ENCODE peak calls at places on chromosomes 7 and 10, in four cellular contexts. K is CD8-positive, alpha-beta T cell; Q is endothelial cell; P is ascending aorta. I is an unnamed sample.

GRCh38 chr7:46651070-46651469 is 730.0 kb upstream of the IGFBP3 start:
- DNase-seq in K (no peak), Q (no peak), P (no peak), I (no peak)

GRCh38 chr7:109844362-109844761 is 1246.6 kb upstream of the LRRN3 start:
- DNase-seq in K (no peak), Q (no peak), P (no peak), I (no peak)

GRCh38 chr10:102195301-102195870 is 30.7 kb upstream of the ELOVL3 start:
- DNase-seq in K (no peak), Q (no peak), P (no peak), I (no peak)

GRCh38 chr10:31278279-31278941 is 40.6 kb upstream of the ZEB1 start:
- DNase-seq in K (no peak), Q (no peak), P (no peak), I (no peak)

GRCh38 chr7:88967432-88967831 is 171.9 kb upstream of the TEX47 start:
- DNase-seq in K (no peak), Q (no peak), P (no peak), I (no peak)

GRCh38 chr7:7581531-7582179 is 15.0 kb downstream of the MIOS start:
- DNase-seq in K (no peak), Q (no peak), P (no peak), I (no peak)

GRCh38 chr10:56722912-56723311 is 361.9 kb upstream of the ZWINT start:
- DNase-seq in K (no peak), Q (no peak), P (no peak), I (no peak)

GRCh38 chr7:101233907-101234547 is 3.6 kb downstream of the CLDN15 start:
- DNase-seq in K (no peak), Q (no peak), P (no peak), I (no peak)

GRCh38 chr7:82511542-82511941 is 68.0 kb upstream of the CACNA2D1 start:
- DNase-seq in K (no peak), Q (no peak), P (no peak), I (no peak)

GRCh38 chr10:90939125-90939524 is 18.2 kb upstream of the ANKRD1 start:
- DNase-seq in K (no peak), Q (no peak), P (no peak), I (no peak)

GRCh38 chr7:1854521-1855395 is 184.7 kb downstream of the ELFN1 start:
- DNase-seq in K (no peak), Q (no peak), P (no peak), I (peak; percentile 20)

GRCh38 chr10:127992376-127992775 is 85.5 kb downstream of the PTPRE start:
- DNase-seq in K (no peak), Q (no peak), P (no peak), I (no peak)

GRCh38 chr10:125786547-125786946 is 10.9 kb upstream of the MMP21 start:
- DNase-seq in K (no peak), Q (no peak), P (no peak), I (no peak)

GRCh38 chr10:60662917-60663614 is 115.2 kb upstream of the CDK1 start:
- DNase-seq in K (no peak), Q (no peak), P (no peak), I (no peak)

GRCh38 chr7:38382627-38383026 is 109.2 kb upstream of the TARP start:
- DNase-seq in K (no peak), Q (no peak), P (no peak), I (no peak)

GRCh38 chr7:32177216-32177615 is 107.0 kb upstream of the PDE1C start:
- DNase-seq in K (no peak), Q (no peak), P (no peak), I (no peak)

GRCh38 chr10:43945908-43946307 is 297.2 kb upstream of the ZNF32 start:
- DNase-seq in K (no peak), Q (no peak), P (no peak), I (peak; percentile 20)

GRCh38 chr10:16242859-16243613 is 193.8 kb upstream of the PTER start:
- DNase-seq in K (no peak), Q (no peak), P (no peak), I (no peak)

GRCh38 chr7:40570218-40570617 is 435.4 kb downstream of the SUGCT start:
- DNase-seq in K (no peak), Q (no peak), P (no peak), I (no peak)

GRCh38 chr7:148672041-148672440 is 26.7 kb upstream of the CUL1 start:
- DNase-seq in K (no peak), Q (no peak), P (no peak), I (no peak)

GRCh38 chr10:81875680-81876252 is 772 bp downstream of the NRG3 start:
- DNase-seq in K (no peak), Q (peak; percentile 13), P (no peak), I (no peak)

GRCh38 chr7:35313575-35313974 is 59.7 kb upstream of the TBX20 start:
- DNase-seq in K (no peak), Q (no peak), P (no peak), I (no peak)

GRCh38 chr7:102849079-102849478 is 63.7 kb upstream of the LRRC17 start:
- DNase-seq in K (no peak), Q (no peak), P (no peak), I (no peak)

GRCh38 chr7:130902755-130903357 is 168.8 kb upstream of the KLF14 start:
- DNase-seq in K (no peak), Q (no peak), P (no peak), I (no peak)

GRCh38 chr10:114286971-114287370 is 47.9 kb downstream of the VWA2 start:
- DNase-seq in K (no peak), Q (no peak), P (no peak), I (no peak)

GRCh38 chr10:70186090-70186489 is 15.8 kb upstream of the SAR1A start:
- DNase-seq in K (no peak), Q (no peak), P (no peak), I (no peak)

GRCh38 chr7:4164556-4164955 is 517.5 kb upstream of the FOXK1 start:
- DNase-seq in K (no peak), Q (no peak), P (no peak), I (no peak)

GRCh38 chr7:214410-215212 is 22.2 kb downstream of the FAM20C start:
- DNase-seq in K (no peak), Q (no peak), P (no peak), I (no peak)

DNA sequence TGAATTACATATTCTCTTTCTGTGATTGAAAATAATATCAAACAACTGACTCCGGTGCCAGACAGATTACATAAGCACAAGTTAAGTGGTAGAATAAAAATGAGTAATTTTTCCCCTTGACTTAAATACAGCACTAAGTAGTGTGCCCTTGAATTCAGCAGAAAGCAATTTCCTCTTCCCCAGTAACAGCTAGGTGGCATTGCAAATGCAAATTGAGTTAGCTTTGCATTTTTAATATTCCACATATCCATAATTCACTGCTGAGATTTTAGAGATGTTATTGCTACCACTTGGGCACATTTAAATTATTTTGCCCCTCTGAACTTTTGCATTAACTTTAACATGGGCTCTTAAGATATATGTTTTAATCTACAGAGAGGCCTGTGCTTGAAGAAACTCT is 89.8 kb upstream of the NPVF start:
- DNase-seq in K (no peak), Q (no peak), P (no peak), I (no peak)
- TF ChIP-seq CTCF in K (no peak), Q (no peak), P (no peak), I (no peak)

GRCh38 chr7:11524476-11525398 is 307.3 kb downstream of the THSD7A start:
- DNase-seq in K (no peak), Q (no peak), P (no peak), I (no peak)
- TF ChIP-seq CTCF in K (no peak), Q (no peak), P (no peak), I (no peak)

GRCh38 chr7:94276797-94277196 is 117.9 kb upstream of the COL1A2 start:
- DNase-seq in K (no peak), Q (no peak), P (no peak), I (no peak)
- TF ChIP-seq CTCF in K (no peak), Q (no peak), P (peak; percentile 42), I (no peak)

GRCh38 chr10:121975295-121976086 is 474 bp upstream of the NSMCE4A start:
- DNase-seq in K (no peak), Q (no peak), P (no peak), I (no peak)

GRCh38 chr10:121976607-121977006 is 1.6 kb upstream of the NSMCE4A start:
- DNase-seq in K (no peak), Q (no peak), P (no peak), I (no peak)

GRCh38 chr10:121978511-121978910 is 3.5 kb upstream of the NSMCE4A start:
- DNase-seq in K (no peak), Q (no peak), P (no peak), I (no peak)

GRCh38 chr10:121974019-121974534 is 940 bp downstream of the NSMCE4A start:
- DNase-seq in K (no peak), Q (no peak), P (no peak), I (no peak)

GRCh38 chr10:121974535-121975294 is at the start of gene NSMCE4A:
- DNase-seq in K (peak; percentile 69), Q (peak; percentile 78), P (no peak), I (peak; percentile 81)
- TF ChIP-seq CTCF in K (peak; percentile 28), Q (no peak), P (no peak), I (no peak)